ENCODE peak calls at places on chromosomes 6 and 20, in eight cellular contexts. Y, G, C, H, Z, Q, O and K are unnamed samples.
A peak's percentile ranks its signal among the peaks of the same experiment; 100 is the strongest.

GRCh38 chr20:4369798-4370124 is 351.9 kb upstream of the PRND start:
- DNase-seq in Y (no peak), G (no peak), C (no peak), H (no peak), Z (no peak), Q (peak; percentile 12), O (no peak), K (no peak)

GRCh38 chr6:12138936-12139335 is 126.8 kb downstream of the HIVEP1 start:
- DNase-seq in Y (no peak), G (no peak), C (no peak), H (no peak), Z (no peak), Q (no peak), O (no peak), K (no peak)

GRCh38 chr6:90319044-90319443 is 22.4 kb upstream of the BACH2 start:
- DNase-seq in Y (no peak), G (no peak), C (no peak), H (no peak), Z (no peak), Q (no peak), O (no peak), K (no peak)

GRCh38 chr6:111087871-111088667 is 766 bp downstream of the SLC16A10 start:
- DNase-seq in Y (peak; percentile 45), G (peak; percentile 56), C (peak; percentile 73), H (peak; percentile 28), Z (peak; percentile 42), Q (no peak), O (peak; percentile 80), K (no peak)

GRCh38 chr6:71888720-71889340 is 2.5 kb downstream of the RIMS1 start:
- DNase-seq in Y (no peak), G (no peak), C (peak; percentile 4), H (no peak), Z (no peak), Q (no peak), O (no peak), K (no peak)

GRCh38 chr20:54061106-54061881 is 9.1 kb downstream of the BCAS1 start:
- DNase-seq in Y (no peak), G (no peak), C (no peak), H (no peak), Z (no peak), Q (no peak), O (no peak), K (no peak)

GRCh38 chr20:17570347-17571152 is 675 bp downstream of the DSTN start:
- DNase-seq in Y (peak; percentile 2), G (no peak), C (peak; percentile 69), H (peak; percentile 53), Z (peak; percentile 75), Q (peak; percentile 46), O (no peak), K (peak; percentile 64)

GRCh38 chr6:151690768-151691562 is 116.5 kb upstream of the ESR1 start:
- DNase-seq in Y (no peak), G (no peak), C (no peak), H (no peak), Z (no peak), Q (peak; percentile 19), O (peak; percentile 29), K (no peak)

GRCh38 chr20:64069614-64070243 is 6.7 kb downstream of the TCEA2 start:
- DNase-seq in Y (no peak), G (no peak), C (peak; percentile 86), H (peak; percentile 61), Z (peak; percentile 63), Q (no peak), O (no peak), K (no peak)

GRCh38 chr6:166032366-166033171 is 135.1 kb downstream of the TBXT start:
- DNase-seq in Y (no peak), G (no peak), C (peak; percentile 81), H (no peak), Z (no peak), Q (no peak), O (no peak), K (peak; percentile 88)

GRCh38 chr20:57094991-57095390 is 171.4 kb downstream of the BMP7 start:
- DNase-seq in Y (no peak), G (no peak), C (no peak), H (no peak), Z (peak; percentile 43), Q (no peak), O (no peak), K (peak; percentile 9)

GRCh38 chr20:57092900-57093238 is 173.6 kb downstream of the BMP7 start:
- DNase-seq in Y (no peak), G (no peak), C (no peak), H (no peak), Z (no peak), Q (no peak), O (no peak), K (no peak)

GRCh38 chr20:57095426-57095825 is 171.0 kb downstream of the BMP7 start:
- DNase-seq in Y (no peak), G (no peak), C (no peak), H (no peak), Z (no peak), Q (no peak), O (no peak), K (no peak)

GRCh38 chr20:57093766-57094165 is 172.7 kb downstream of the BMP7 start:
- DNase-seq in Y (no peak), G (no peak), C (no peak), H (no peak), Z (no peak), Q (no peak), O (no peak), K (no peak)

GRCh38 chr20:57094171-57094891 is 172.1 kb downstream of the BMP7 start:
- DNase-seq in Y (no peak), G (no peak), C (no peak), H (no peak), Z (no peak), Q (no peak), O (no peak), K (no peak)
- H3K27ac ChIP-seq in Y (no peak overlapping the region), G (no peak overlapping the region), C (no peak overlapping the region), H (no peak overlapping the region), Z (no peak overlapping the region), Q (no peak overlapping the region), O (no peak overlapping the region), K (no peak overlapping the region)

GRCh38 chr20:62139636-62140035 is 3.6 kb downstream of the PSMA7 start:
- DNase-seq in Y (no peak), G (no peak), C (no peak), H (no peak), Z (no peak), Q (no peak), O (no peak), K (no peak)

GRCh38 chr20:62143118-62143975 is at the start of the genes PSMA7 and SS18L1:
- DNase-seq in Y (peak; percentile 65), G (peak; percentile 84), C (peak; percentile 92), H (peak; percentile 89), Z (peak; percentile 94), Q (peak; percentile 93), O (peak; percentile 89), K (peak; percentile 91)

GRCh38 chr20:62142252-62143117 is 709 bp downstream of the PSMA7 start:
- DNase-seq in Y (no peak), G (no peak), C (peak; percentile 43), H (no peak), Z (peak; percentile 35), Q (peak; percentile 28), O (no peak), K (no peak)

GRCh38 chr20:62141043-62141396 is 2.2 kb downstream of the PSMA7 start:
- DNase-seq in Y (no peak), G (no peak), C (no peak), H (no peak), Z (no peak), Q (no peak), O (no peak), K (no peak)

GRCh38 chr20:62141397-62142251 is 1.6 kb downstream of the PSMA7 start:
- DNase-seq in Y (no peak), G (peak; percentile 10), C (peak; percentile 59), H (no peak), Z (peak; percentile 43), Q (peak; percentile 38), O (peak; percentile 19), K (no peak)
- H3K27ac ChIP-seq in Y (peak overlapping the region; percentile 58), G (peak overlapping the region; percentile 50), C (peak overlapping the region; percentile 39), H (peak overlapping the region; percentile 26), Z (peak overlapping the region; percentile 100), Q (peak overlapping the region; percentile 37), O (peak overlapping the region; percentile 75), K (peak overlapping the region; percentile 89)

DNA sequence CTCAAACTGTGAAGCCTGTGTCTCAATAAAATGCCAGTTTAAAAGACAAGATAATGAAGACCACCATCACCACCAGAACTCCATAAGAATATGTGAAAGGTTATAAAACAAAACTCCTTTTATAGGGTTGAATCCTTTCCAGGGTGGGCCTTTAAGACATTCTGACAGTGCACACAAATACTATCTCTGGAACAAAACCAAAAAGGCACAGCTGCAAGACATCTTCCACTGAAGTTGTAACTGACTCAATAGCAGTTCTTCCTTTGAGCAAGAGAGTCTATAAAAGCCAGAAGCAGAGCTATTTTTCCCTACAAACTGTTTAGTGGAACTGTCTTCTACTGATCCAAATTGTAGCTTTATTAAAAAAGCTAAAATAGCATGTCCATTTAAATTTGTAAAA is 81.6 kb downstream of the EPB41L2 start:
- DNase-seq in Y (no peak), G (no peak), C (no peak), H (no peak), Z (no peak), Q (no peak), O (no peak), K (peak; percentile 27)
- H3K27ac ChIP-seq in Y (no peak overlapping the region), G (no peak overlapping the region), C (no peak overlapping the region), H (no peak overlapping the region), Z (no peak overlapping the region), Q (no peak overlapping the region), O (no peak overlapping the region), K (peak overlapping the region; percentile 59)

GRCh38 chr6:130163261-130163660 is 59.5 kb downstream of the SAMD3 start:
- DNase-seq in Y (no peak), G (no peak), C (no peak), H (no peak), Z (no peak), Q (no peak), O (no peak), K (no peak)
- H3K27ac ChIP-seq in Y (no peak overlapping the region), G (no peak overlapping the region), C (no peak overlapping the region), H (no peak overlapping the region), Z (no peak overlapping the region), Q (no peak overlapping the region), O (no peak overlapping the region), K (no peak overlapping the region)

GRCh38 chr20:41631826-41632225 is 13.6 kb upstream of the CHD6 start:
- DNase-seq in Y (no peak), G (no peak), C (no peak), H (no peak), Z (no peak), Q (no peak), O (no peak), K (peak; percentile 83)
- H3K27ac ChIP-seq in Y (no peak overlapping the region), G (no peak overlapping the region), C (no peak overlapping the region), H (no peak overlapping the region), Z (no peak overlapping the region), Q (no peak overlapping the region), O (no peak overlapping the region), K (no peak overlapping the region)

GRCh38 chr6:142373268-142374089 is 71.7 kb downstream of the ADGRG6 start:
- DNase-seq in Y (no peak), G (no peak), C (no peak), H (no peak), Z (no peak), Q (no peak), O (no peak), K (no peak)
- H3K27ac ChIP-seq in Y (no peak overlapping the region), G (no peak overlapping the region), C (no peak overlapping the region), H (peak overlapping the region; percentile 82), Z (peak overlapping the region; percentile 96), Q (no peak overlapping the region), O (no peak overlapping the region), K (no peak overlapping the region)

DNA sequence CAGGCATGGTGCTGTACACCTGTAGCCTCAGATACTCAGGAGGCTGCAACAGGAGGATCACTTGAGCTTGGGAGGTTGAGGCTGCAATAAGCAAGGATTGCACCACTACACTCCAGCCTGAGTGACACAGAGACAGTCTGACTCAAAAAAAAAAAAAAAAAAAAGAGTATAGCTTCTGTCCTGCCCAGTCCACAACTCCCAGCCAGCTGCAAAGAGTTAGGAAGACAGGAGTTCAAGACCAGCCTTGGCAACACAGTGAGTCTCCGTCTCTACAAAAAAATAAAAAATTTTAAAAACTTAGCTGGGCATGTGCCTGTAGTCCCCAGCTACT is 28.3 kb upstream of the TLDC2 start:
- DNase-seq in Y (no peak), G (no peak), C (no peak), H (no peak), Z (no peak), Q (no peak), O (no peak), K (no peak)
- H3K27ac ChIP-seq in Y (no peak overlapping the region), G (no peak overlapping the region), C (no peak overlapping the region), H (no peak overlapping the region), Z (peak overlapping the region; percentile 37), Q (peak overlapping the region; percentile 93), O (no peak overlapping the region), K (peak overlapping the region; percentile 53)